ENCODE peak calls at places on chromosomes 3 and 15, in seven cellular contexts. C is left ventricle myocardium inferior, S is NCI-H2081, G is NAMALWA, H is HuH-7, V is occipital lobe, M is T follicular helper cell. I is an unnamed sample.

GRCh38 chr3:78244136-78244535 is 1204.2 kb downstream of the ROBO2 start:
- DNase-seq in C (no peak), S (no peak), G (no peak), H (no peak), V (no peak), M (no peak), I (no peak)

GRCh38 chr3:68123231-68123630 is 468.8 kb upstream of the SUCLG2 start:
- DNase-seq in C (no peak), S (no peak), G (no peak), H (no peak), V (no peak), M (no peak), I (no peak)

GRCh38 chr15:62962101-62962995 is 80.2 kb upstream of the TPM1 start:
- DNase-seq in C (no peak), S (no peak), G (no peak), H (no peak), V (no peak), M (no peak), I (no peak)

GRCh38 chr3:40615916-40616315 is 91.2 kb downstream of the ZNF621 start:
- DNase-seq in C (no peak), S (no peak), G (no peak), H (no peak), V (no peak), M (no peak), I (no peak)

GRCh38 chr3:126956361-126956760 is 26.6 kb upstream of the PLXNA1 start:
- DNase-seq in C (peak), S (peak), G (peak), H (no peak), V (no peak), M (no peak), I (no peak)

GRCh38 chr3:10169000-10169496 is 4.3 kb downstream of the IRAK2 start:
- DNase-seq in C (no peak), S (no peak), G (no peak), H (no peak), V (no peak), M (no peak), I (no peak)

GRCh38 chr15:35519536-35520149 is 26.3 kb downstream of the DPH6 start:
- DNase-seq in C (no peak), S (peak), G (peak), H (no peak), V (no peak), M (no peak), I (no peak)

GRCh38 chr15:98501192-98501591 is 147.1 kb upstream of the IGF1R start:
- DNase-seq in C (no peak), S (no peak), G (no peak), H (no peak), V (no peak), M (no peak), I (no peak)

GRCh38 chr3:168021737-168022450 is 73.8 kb downstream of the GOLIM4 start:
- DNase-seq in C (no peak), S (no peak), G (no peak), H (no peak), V (no peak), M (no peak), I (no peak)

GRCh38 chr3:75338342-75338741 is 325.8 kb upstream of the FRG2C start:
- DNase-seq in C (no peak), S (no peak), G (no peak), H (no peak), V (no peak), M (no peak), I (no peak)

GRCh38 chr15:56528136-56528535 is 63.2 kb upstream of the MNS1 start:
- DNase-seq in C (no peak), S (no peak), G (no peak), H (no peak), V (no peak), M (no peak), I (no peak)

GRCh38 chr3:185915642-185916041 is 22.2 kb downstream of the TRA2B start:
- DNase-seq in C (no peak), S (no peak), G (peak), H (no peak), V (no peak), M (no peak), I (no peak)

GRCh38 chr3:30597131-30597768 is 9.2 kb upstream of the TGFBR2 start:
- DNase-seq in C (no peak), S (no peak), G (no peak), H (peak), V (no peak), M (no peak), I (no peak)

GRCh38 chr15:71333839-71334238 is 218.6 kb downstream of the THSD4 start:
- DNase-seq in C (no peak), S (no peak), G (no peak), H (no peak), V (no peak), M (no peak), I (no peak)

GRCh38 chr15:35867371-35867770 is 321.4 kb upstream of the DPH6 start:
- DNase-seq in C (no peak), S (no peak), G (no peak), H (no peak), V (no peak), M (no peak), I (no peak)

GRCh38 chr3:108953700-108954099 is at the start of gene GUCA1C:
- DNase-seq in C (no peak), S (no peak), G (no peak), H (no peak), V (no peak), M (no peak), I (no peak)

GRCh38 chr15:84821501-84822021 is 4.4 kb downstream of the ALPK3 start:
- DNase-seq in C (no peak), S (no peak), G (no peak), H (no peak), V (no peak), M (no peak), I (no peak)

GRCh38 chr3:191379473-191379872 is 49.1 kb upstream of the UTS2B start:
- DNase-seq in C (no peak), S (no peak), G (no peak), H (no peak), V (no peak), M (no peak), I (no peak)

GRCh38 chr3:196619213-196619612 is 20.3 kb upstream of the NRROS start:
- DNase-seq in C (no peak), S (no peak), G (no peak), H (no peak), V (no peak), M (no peak), I (no peak)

GRCh38 chr15:79208179-79208578 is 74.3 kb upstream of the ANKRD34C start:
- DNase-seq in C (no peak), S (no peak), G (peak), H (no peak), V (no peak), M (no peak), I (no peak)

GRCh38 chr3:195556390-195556789 is 13.3 kb upstream of the PPP1R2 start:
- DNase-seq in C (no peak), S (peak), G (peak), H (no peak), V (no peak), M (no peak), I (no peak)

GRCh38 chr3:181017690-181018089 is 28.2 kb upstream of the DNAJC19 start:
- DNase-seq in C (no peak), S (no peak), G (no peak), H (no peak), V (no peak), M (no peak), I (no peak)

GRCh38 chr15:70149667-70150404 is 52.1 kb upstream of the TLE3 start:
- DNase-seq in C (no peak), S (no peak), G (no peak), H (no peak), V (no peak), M (no peak), I (no peak)

GRCh38 chr3:194105292-194105691 is 30.7 kb upstream of the HES1 start:
- DNase-seq in C (no peak), S (no peak), G (no peak), H (no peak), V (no peak), M (no peak), I (no peak)

GRCh38 chr3:14200841-14201240 is 22.2 kb downstream of the LSM3 start:
- DNase-seq in C (no peak), S (no peak), G (no peak), H (no peak), V (no peak), M (no peak), I (no peak)

GRCh38 chr3:10883478-10884234 is 67.6 kb downstream of the SLC6A11 start:
- DNase-seq in C (no peak), S (no peak), G (peak), H (peak), V (no peak), M (no peak), I (no peak)

GRCh38 chr3:56154297-56154696 is 314.0 kb downstream of the ERC2 start:
- DNase-seq in C (no peak), S (no peak), G (no peak), H (no peak), V (no peak), M (no peak), I (no peak)

GRCh38 chr15:100692259-100692658 is 89.9 kb downstream of the ASB7 start:
- DNase-seq in C (no peak), S (no peak), G (no peak), H (no peak), V (no peak), M (no peak), I (no peak)

GRCh38 chr3:126537116-126537729 is 13.3 kb downstream of the CHST13 start:
- DNase-seq in C (no peak), S (no peak), G (no peak), H (no peak), V (no peak), M (no peak), I (no peak)

GRCh38 chr3:15271785-15272381 is 60.5 kb downstream of the SH3BP5 start:
- DNase-seq in C (peak), S (no peak), G (no peak), H (no peak), V (no peak), M (peak), I (peak)

GRCh38 chr3:85330071-85330470 is 371.3 kb downstream of the CADM2 start:
- DNase-seq in C (no peak), S (no peak), G (no peak), H (no peak), V (no peak), M (no peak), I (no peak)

GRCh38 chr3:120855665-120856437 is 52.2 kb upstream of the STXBP5L start:
- DNase-seq in C (peak), S (no peak), G (no peak), H (no peak), V (peak), M (no peak), I (no peak)

GRCh38 chr15:57820119-57820518 is 113.6 kb downstream of the POLR2M start:
- DNase-seq in C (no peak), S (no peak), G (no peak), H (no peak), V (no peak), M (no peak), I (no peak)